ENCODE peak calls at places on chromosomes 4 and X, in ten cellular contexts. One of them, this sample, is unnamed.

GRCh38 chr4:75376543-75376942 is 137.7 kb downstream of the RCHY1 start:
- DNase-seq in left lung: no peak
- DNase-seq in Peyer's patch: no peak
- DNase-seq in endodermal cell: no peak
- DNase-seq in fibroblast of lung: no peak
- DNase-seq in ascending aorta: no peak
- DNase-seq in mucosa of descending colon: no peak
- DNase-seq in choroid plexus epithelial cell: no peak
- DNase-seq in tibial nerve: no peak
- DNase-seq in heart left ventricle: no peak
- DNase-seq in this sample: no peak

GRCh38 chr4:90586799-90587198 is 459.6 kb downstream of the CCSER1 start:
- DNase-seq in left lung: no peak
- DNase-seq in Peyer's patch: no peak
- DNase-seq in endodermal cell: no peak
- DNase-seq in fibroblast of lung: no peak
- DNase-seq in ascending aorta: no peak
- DNase-seq in mucosa of descending colon: no peak
- DNase-seq in choroid plexus epithelial cell: no peak
- DNase-seq in tibial nerve: no peak
- DNase-seq in heart left ventricle: no peak
- DNase-seq in this sample: no peak

GRCh38 chr4:137238456-137238855 is 293.8 kb downstream of the PCDH18 start:
- DNase-seq in left lung: no peak
- DNase-seq in Peyer's patch: no peak
- DNase-seq in endodermal cell: no peak
- DNase-seq in fibroblast of lung: no peak
- DNase-seq in ascending aorta: no peak
- DNase-seq in mucosa of descending colon: no peak
- DNase-seq in choroid plexus epithelial cell: no peak
- DNase-seq in tibial nerve: no peak
- DNase-seq in heart left ventricle: no peak
- DNase-seq in this sample: no peak

GRCh38 chr4:98672583-98673281 is 14.3 kb upstream of the TSPAN5 start:
- DNase-seq in left lung: no peak
- DNase-seq in Peyer's patch: no peak
- DNase-seq in endodermal cell: no peak
- DNase-seq in fibroblast of lung: no peak
- DNase-seq in ascending aorta: no peak
- DNase-seq in mucosa of descending colon: no peak
- DNase-seq in choroid plexus epithelial cell: no peak
- DNase-seq in tibial nerve: no peak
- DNase-seq in heart left ventricle: no peak
- DNase-seq in this sample: no peak

GRCh38 chrX:108148524-108148923 is 56.9 kb downstream of the ATG4A start:
- DNase-seq in left lung: no peak
- DNase-seq in Peyer's patch: no peak
- DNase-seq in endodermal cell: no peak
- DNase-seq in fibroblast of lung: no peak
- DNase-seq in ascending aorta: no peak
- DNase-seq in mucosa of descending colon: no peak
- DNase-seq in choroid plexus epithelial cell: no peak
- DNase-seq in tibial nerve: no peak
- DNase-seq in heart left ventricle: no peak
- DNase-seq in this sample: no peak

GRCh38 chr4:3106339-3107186 is 32.1 kb downstream of the HTT start:
- DNase-seq in left lung: peak
- DNase-seq in Peyer's patch: peak
- DNase-seq in endodermal cell: peak
- DNase-seq in fibroblast of lung: peak
- DNase-seq in ascending aorta: peak
- DNase-seq in mucosa of descending colon: peak
- DNase-seq in choroid plexus epithelial cell: peak
- DNase-seq in tibial nerve: peak
- DNase-seq in heart left ventricle: peak
- DNase-seq in this sample: peak

GRCh38 chr4:139053909-139054308 is 38.3 kb downstream of the NOCT start:
- DNase-seq in left lung: no peak
- DNase-seq in Peyer's patch: no peak
- DNase-seq in endodermal cell: no peak
- DNase-seq in fibroblast of lung: no peak
- DNase-seq in ascending aorta: no peak
- DNase-seq in mucosa of descending colon: no peak
- DNase-seq in choroid plexus epithelial cell: no peak
- DNase-seq in tibial nerve: no peak
- DNase-seq in heart left ventricle: no peak
- DNase-seq in this sample: no peak

GRCh38 chr4:8113611-8114343 is 44.8 kb downstream of the ABLIM2 start:
- DNase-seq in left lung: no peak
- DNase-seq in Peyer's patch: peak
- DNase-seq in endodermal cell: no peak
- DNase-seq in fibroblast of lung: no peak
- DNase-seq in ascending aorta: no peak
- DNase-seq in mucosa of descending colon: peak
- DNase-seq in choroid plexus epithelial cell: no peak
- DNase-seq in tibial nerve: no peak
- DNase-seq in heart left ventricle: peak
- DNase-seq in this sample: peak

GRCh38 chrX:104270212-104270611 is 15.5 kb upstream of the ESX1 start:
- DNase-seq in left lung: no peak
- DNase-seq in Peyer's patch: no peak
- DNase-seq in endodermal cell: peak
- DNase-seq in fibroblast of lung: no peak
- DNase-seq in ascending aorta: no peak
- DNase-seq in mucosa of descending colon: no peak
- DNase-seq in choroid plexus epithelial cell: no peak
- DNase-seq in tibial nerve: no peak
- DNase-seq in heart left ventricle: no peak
- DNase-seq in this sample: no peak

GRCh38 chrX:25869761-25870160 is 268.4 kb upstream of the MAGEB18 start:
- DNase-seq in left lung: no peak
- DNase-seq in Peyer's patch: no peak
- DNase-seq in endodermal cell: no peak
- DNase-seq in fibroblast of lung: peak
- DNase-seq in ascending aorta: no peak
- DNase-seq in mucosa of descending colon: no peak
- DNase-seq in choroid plexus epithelial cell: no peak
- DNase-seq in tibial nerve: no peak
- DNase-seq in heart left ventricle: no peak
- DNase-seq in this sample: no peak

DNA sequence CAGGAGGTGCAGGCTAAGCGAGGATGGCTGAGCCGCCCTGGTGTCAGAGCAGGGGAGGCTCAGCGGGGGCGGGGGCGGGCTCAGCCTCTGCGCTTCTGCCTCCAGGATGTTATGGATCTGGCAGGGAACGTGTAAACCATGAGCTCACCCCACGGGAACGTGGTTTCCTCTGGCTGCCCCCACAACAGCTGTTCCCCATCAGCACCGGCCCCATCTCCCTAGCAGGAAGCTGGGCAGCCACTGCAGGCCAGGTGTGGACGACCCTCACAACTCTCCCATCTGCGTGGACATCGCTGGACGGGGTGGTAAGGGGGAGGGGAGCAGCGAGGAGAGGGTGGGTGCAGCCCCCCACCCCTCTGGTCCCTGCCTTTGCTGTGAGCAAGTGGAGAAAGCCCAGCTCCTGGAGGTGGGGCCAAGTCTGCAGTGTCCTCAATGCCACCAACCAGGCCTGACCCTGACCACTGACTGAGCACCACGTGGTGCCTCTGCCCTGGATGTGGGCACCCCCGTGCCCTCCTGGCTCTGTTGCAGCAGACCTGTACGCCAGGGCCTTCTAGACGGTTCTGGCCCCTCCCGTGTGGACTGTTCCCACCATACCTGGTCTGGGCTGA is 28.1 kb upstream of the SPON2 start:
- DNase-seq in left lung: peak
- DNase-seq in Peyer's patch: peak
- DNase-seq in endodermal cell: peak
- DNase-seq in fibroblast of lung: peak
- DNase-seq in ascending aorta: no peak
- DNase-seq in mucosa of descending colon: peak
- DNase-seq in choroid plexus epithelial cell: peak
- DNase-seq in tibial nerve: peak
- DNase-seq in heart left ventricle: peak
- DNase-seq in this sample: peak
- TF ChIP-seq CTCF in left lung: no peak
- TF ChIP-seq CTCF in Peyer's patch: no peak
- TF ChIP-seq CTCF in endodermal cell: no peak
- TF ChIP-seq CTCF in fibroblast of lung: no peak
- TF ChIP-seq CTCF in ascending aorta: no peak
- TF ChIP-seq CTCF in mucosa of descending colon: no peak
- TF ChIP-seq CTCF in choroid plexus epithelial cell: no peak
- TF ChIP-seq CTCF in tibial nerve: no peak
- TF ChIP-seq CTCF in heart left ventricle: no peak
- TF ChIP-seq CTCF in this sample: no peak

DNA sequence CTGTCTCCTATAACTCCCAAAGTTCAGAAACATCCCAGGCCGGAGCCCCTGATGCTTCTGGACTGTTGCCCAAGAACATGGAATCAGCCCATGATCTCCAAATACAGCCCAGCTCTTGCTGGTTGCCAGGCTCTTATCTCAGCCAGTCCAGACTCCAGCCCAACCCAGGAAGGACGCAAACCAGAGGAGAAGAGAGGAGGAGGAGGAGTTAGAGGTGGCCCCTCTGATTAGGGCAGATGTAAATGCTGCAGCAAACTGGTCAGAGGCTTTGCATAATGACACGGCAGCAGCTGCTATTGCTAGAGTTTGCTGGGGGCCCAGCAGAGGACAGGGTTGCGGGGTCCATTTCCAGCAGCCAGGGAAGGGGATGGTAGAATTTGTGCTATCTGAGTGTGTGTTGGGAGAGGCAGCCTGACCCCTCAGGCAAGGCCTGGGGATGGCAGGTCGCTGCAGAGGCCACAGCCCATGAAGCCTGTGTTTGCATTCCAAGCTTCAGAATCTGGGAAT is 4.2 kb upstream of the OTUD5 start:
- DNase-seq in left lung: no peak
- DNase-seq in Peyer's patch: no peak
- DNase-seq in endodermal cell: no peak
- DNase-seq in fibroblast of lung: no peak
- DNase-seq in ascending aorta: no peak
- DNase-seq in mucosa of descending colon: no peak
- DNase-seq in choroid plexus epithelial cell: peak
- DNase-seq in tibial nerve: no peak
- DNase-seq in heart left ventricle: no peak
- DNase-seq in this sample: no peak
- H3K4me3 ChIP-seq in left lung: no peak
- H3K4me3 ChIP-seq in Peyer's patch: no peak
- H3K4me3 ChIP-seq in endodermal cell: no peak
- H3K4me3 ChIP-seq in fibroblast of lung: no peak
- H3K4me3 ChIP-seq in ascending aorta: no peak
- H3K4me3 ChIP-seq in mucosa of descending colon: no peak
- H3K4me3 ChIP-seq in choroid plexus epithelial cell: no peak
- H3K4me3 ChIP-seq in tibial nerve: no peak
- H3K4me3 ChIP-seq in heart left ventricle: no peak
- H3K4me3 ChIP-seq in this sample: no peak

GRCh38 chrX:80237072-80237471 is 183.2 kb upstream of the TENT5D start:
- DNase-seq in left lung: no peak
- DNase-seq in Peyer's patch: no peak
- DNase-seq in endodermal cell: peak
- DNase-seq in fibroblast of lung: no peak
- DNase-seq in ascending aorta: no peak
- DNase-seq in mucosa of descending colon: no peak
- DNase-seq in choroid plexus epithelial cell: no peak
- DNase-seq in tibial nerve: no peak
- DNase-seq in heart left ventricle: no peak
- DNase-seq in this sample: no peak
- TF ChIP-seq CTCF in left lung: no peak
- TF ChIP-seq CTCF in Peyer's patch: no peak
- TF ChIP-seq CTCF in endodermal cell: peak
- TF ChIP-seq CTCF in fibroblast of lung: no peak
- TF ChIP-seq CTCF in ascending aorta: no peak
- TF ChIP-seq CTCF in mucosa of descending colon: no peak
- TF ChIP-seq CTCF in choroid plexus epithelial cell: no peak
- TF ChIP-seq CTCF in tibial nerve: no peak
- TF ChIP-seq CTCF in heart left ventricle: no peak
- TF ChIP-seq CTCF in this sample: no peak

GRCh38 chr4:70709551-70710080 is 12.1 kb upstream of the RUFY3 start:
- DNase-seq in left lung: no peak
- DNase-seq in Peyer's patch: no peak
- DNase-seq in endodermal cell: no peak
- DNase-seq in fibroblast of lung: peak
- DNase-seq in ascending aorta: no peak
- DNase-seq in mucosa of descending colon: no peak
- DNase-seq in choroid plexus epithelial cell: no peak
- DNase-seq in tibial nerve: no peak
- DNase-seq in heart left ventricle: no peak
- DNase-seq in this sample: no peak
- H3K4me3 ChIP-seq in left lung: no peak
- H3K4me3 ChIP-seq in Peyer's patch: no peak
- H3K4me3 ChIP-seq in endodermal cell: no peak
- H3K4me3 ChIP-seq in fibroblast of lung: no peak
- H3K4me3 ChIP-seq in ascending aorta: no peak
- H3K4me3 ChIP-seq in mucosa of descending colon: no peak
- H3K4me3 ChIP-seq in choroid plexus epithelial cell: no peak
- H3K4me3 ChIP-seq in tibial nerve: no peak
- H3K4me3 ChIP-seq in heart left ventricle: no peak
- H3K4me3 ChIP-seq in this sample: no peak

GRCh38 chrX:66018585-66019309 is 21.1 kb downstream of the VSIG4 start:
- DNase-seq in left lung: no peak
- DNase-seq in Peyer's patch: no peak
- DNase-seq in endodermal cell: no peak
- DNase-seq in fibroblast of lung: no peak
- DNase-seq in ascending aorta: no peak
- DNase-seq in mucosa of descending colon: no peak
- DNase-seq in choroid plexus epithelial cell: no peak
- DNase-seq in tibial nerve: no peak
- DNase-seq in heart left ventricle: no peak
- DNase-seq in this sample: no peak
- TF ChIP-seq CTCF in left lung: no peak
- TF ChIP-seq CTCF in Peyer's patch: no peak
- TF ChIP-seq CTCF in endodermal cell: no peak
- TF ChIP-seq CTCF in fibroblast of lung: no peak
- TF ChIP-seq CTCF in ascending aorta: no peak
- TF ChIP-seq CTCF in mucosa of descending colon: no peak
- TF ChIP-seq CTCF in choroid plexus epithelial cell: no peak
- TF ChIP-seq CTCF in tibial nerve: no peak
- TF ChIP-seq CTCF in heart left ventricle: no peak
- TF ChIP-seq CTCF in this sample: no peak

GRCh38 chrX:113868169-113868568 is 715.7 kb upstream of the HTR2C start:
- DNase-seq in left lung: no peak
- DNase-seq in Peyer's patch: no peak
- DNase-seq in endodermal cell: no peak
- DNase-seq in fibroblast of lung: peak
- DNase-seq in ascending aorta: no peak
- DNase-seq in mucosa of descending colon: no peak
- DNase-seq in choroid plexus epithelial cell: no peak
- DNase-seq in tibial nerve: no peak
- DNase-seq in heart left ventricle: no peak
- DNase-seq in this sample: no peak
- H3K4me3 ChIP-seq in left lung: no peak
- H3K4me3 ChIP-seq in Peyer's patch: no peak
- H3K4me3 ChIP-seq in endodermal cell: no peak
- H3K4me3 ChIP-seq in fibroblast of lung: no peak
- H3K4me3 ChIP-seq in ascending aorta: no peak
- H3K4me3 ChIP-seq in mucosa of descending colon: no peak
- H3K4me3 ChIP-seq in choroid plexus epithelial cell: no peak
- H3K4me3 ChIP-seq in tibial nerve: no peak
- H3K4me3 ChIP-seq in heart left ventricle: no peak
- H3K4me3 ChIP-seq in this sample: no peak

GRCh38 chrX:51874123-51874522 is 19.3 kb upstream of the MAGED1 start:
- DNase-seq in left lung: no peak
- DNase-seq in Peyer's patch: no peak
- DNase-seq in endodermal cell: no peak
- DNase-seq in fibroblast of lung: no peak
- DNase-seq in ascending aorta: no peak
- DNase-seq in mucosa of descending colon: no peak
- DNase-seq in choroid plexus epithelial cell: no peak
- DNase-seq in tibial nerve: no peak
- DNase-seq in heart left ventricle: no peak
- DNase-seq in this sample: no peak
- TF ChIP-seq CTCF in left lung: no peak
- TF ChIP-seq CTCF in Peyer's patch: no peak
- TF ChIP-seq CTCF in endodermal cell: no peak
- TF ChIP-seq CTCF in fibroblast of lung: no peak
- TF ChIP-seq CTCF in ascending aorta: no peak
- TF ChIP-seq CTCF in mucosa of descending colon: no peak
- TF ChIP-seq CTCF in choroid plexus epithelial cell: no peak
- TF ChIP-seq CTCF in tibial nerve: no peak
- TF ChIP-seq CTCF in heart left ventricle: no peak
- TF ChIP-seq CTCF in this sample: no peak

This sample was measured in body of pancreas.